ENCODE peak calls at places on chromosomes 5 and 9, in ten cellular contexts. O, A, J, V, X, Y, Z, W, H and F are unnamed samples.

GRCh38 chr5:5220896-5221295 is 80.8 kb downstream of the ADAMTS16 start:
- DNase-seq in O (no peak), X (no peak), Z (no peak), H (no peak), A (no peak), Y (no peak), J (no peak), V (no peak), W (no peak), F (peak; percentile 61)

GRCh38 chr5:17105744-17106450 is 111.5 kb upstream of the BASP1 start:
- DNase-seq in X (no peak), J (no peak), A (no peak), V (no peak), W (no peak), O (no peak), Y (no peak), Z (peak; percentile 99), H (no peak), F (peak; percentile 73)

GRCh38 chr9:83043583-83043982 is 19.4 kb downstream of the RASEF start:
- DNase-seq in A (no peak), Z (no peak), J (no peak), O (no peak), Y (no peak), V (no peak), W (no peak), X (no peak), H (no peak), F (no peak)

GRCh38 chr5:55920784-55921183 is 69.6 kb downstream of the IL31RA start:
- DNase-seq in Y (peak; percentile 14), V (no peak), H (no peak), W (no peak), Z (no peak), X (no peak), A (peak; percentile 54), O (no peak), J (no peak), F (peak; percentile 19)

GRCh38 chr9:107733530-107733907 is 243.9 kb upstream of the KLF4 start:
- DNase-seq in Y (no peak), Z (peak; percentile 50), H (peak; percentile 66), X (no peak), W (peak; percentile 80), A (no peak), V (peak; percentile 32), O (peak; percentile 65), J (peak; percentile 96), F (no peak)

GRCh38 chr9:96139592-96140251 is 162.3 kb downstream of the HSD17B3 start:
- DNase-seq in X (no peak), Y (peak; percentile 61), Z (peak; percentile 95), J (peak; percentile 55), V (peak; percentile 27), O (peak; percentile 55), H (peak; percentile 85), A (peak; percentile 84), W (no peak), F (peak; percentile 98)

GRCh38 chr5:146301666-146302065 is 37.0 kb upstream of the POU4F3 start:
- DNase-seq in V (no peak), A (no peak), Y (no peak), Z (no peak), O (no peak), H (no peak), J (no peak), W (no peak), X (no peak), F (no peak)

GRCh38 chr9:95719354-95719753 is 156.1 kb upstream of the ERCC6L2 start:
- DNase-seq in O (no peak), Z (no peak), Y (no peak), W (no peak), H (no peak), X (no peak), J (no peak), A (no peak), V (no peak), F (no peak)

GRCh38 chr5:56422060-56422762 is 189.1 kb upstream of the ANKRD55 start:
- DNase-seq in O (no peak), W (no peak), A (no peak), Y (no peak), J (no peak), H (no peak), V (no peak), Z (no peak), X (no peak), F (no peak)

GRCh38 chr9:91740713-91741112 is 209.3 kb downstream of the ROR2 start:
- DNase-seq in H (no peak), Z (peak; percentile 71), X (no peak), Y (peak; percentile 40), J (no peak), O (no peak), A (no peak), V (peak; percentile 80), W (no peak), F (no peak)

GRCh38 chr5:4614088-4614487 is 526.0 kb upstream of the ADAMTS16 start:
- DNase-seq in W (no peak), O (no peak), J (no peak), H (no peak), Z (no peak), X (no peak), A (no peak), V (no peak), Y (no peak), F (peak; percentile 63)

DNA sequence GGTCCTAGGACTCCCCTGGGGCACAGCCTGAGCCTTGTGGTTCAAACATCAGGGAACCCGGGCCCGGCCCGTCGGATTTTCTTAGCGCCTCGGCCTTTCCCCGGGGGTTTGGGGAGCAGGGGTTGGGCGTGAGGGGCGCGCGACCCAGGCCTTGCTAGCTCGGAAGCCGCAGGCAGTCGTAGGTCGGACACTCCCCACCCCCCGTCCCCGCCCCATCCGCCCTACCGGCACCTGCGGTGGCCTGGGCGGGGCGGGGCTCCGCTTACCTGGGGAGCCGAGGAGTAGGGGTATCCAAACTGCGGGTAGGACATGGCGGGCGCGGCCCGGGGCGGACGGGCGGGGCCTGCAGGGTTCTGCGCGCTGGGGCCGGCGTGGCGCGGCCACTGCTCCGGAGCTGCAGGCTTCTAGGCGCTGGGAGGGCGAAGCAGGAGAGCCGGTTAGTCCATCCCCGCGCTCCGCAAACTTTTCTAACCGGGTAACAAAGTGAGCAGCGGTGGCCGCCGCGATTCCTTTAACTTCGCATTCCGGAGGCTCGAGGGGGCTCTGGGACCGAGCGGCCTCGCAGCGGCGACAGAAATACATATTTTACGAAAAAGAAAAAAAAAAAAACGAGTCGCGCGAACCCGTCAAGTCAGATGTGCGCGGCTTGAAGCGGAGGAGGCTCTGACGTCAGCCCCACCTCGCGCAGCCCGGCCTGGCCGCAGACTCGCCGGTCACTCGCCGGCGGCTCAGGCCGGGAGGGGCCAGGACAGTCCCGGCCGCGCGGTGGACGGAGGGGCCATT is at the start of gene IRX4:
- DNase-seq in W (peak; percentile 73), J (no peak), A (no peak), X (no peak), V (no peak), Z (peak; percentile 67), Y (peak; percentile 29), H (no peak), O (no peak), F (no peak)
- H3K4me3 ChIP-seq in W (no peak within 1 kb of the TSS), J (no peak within 1 kb of the TSS), A (no peak within 1 kb of the TSS), X (peak within 1 kb of the TSS; percentile 64), V (no peak within 1 kb of the TSS), Z (peak within 1 kb of the TSS; percentile 20), Y (no peak within 1 kb of the TSS), H (no peak within 1 kb of the TSS), O (peak within 1 kb of the TSS; percentile 17), F (no peak within 1 kb of the TSS)

DNA sequence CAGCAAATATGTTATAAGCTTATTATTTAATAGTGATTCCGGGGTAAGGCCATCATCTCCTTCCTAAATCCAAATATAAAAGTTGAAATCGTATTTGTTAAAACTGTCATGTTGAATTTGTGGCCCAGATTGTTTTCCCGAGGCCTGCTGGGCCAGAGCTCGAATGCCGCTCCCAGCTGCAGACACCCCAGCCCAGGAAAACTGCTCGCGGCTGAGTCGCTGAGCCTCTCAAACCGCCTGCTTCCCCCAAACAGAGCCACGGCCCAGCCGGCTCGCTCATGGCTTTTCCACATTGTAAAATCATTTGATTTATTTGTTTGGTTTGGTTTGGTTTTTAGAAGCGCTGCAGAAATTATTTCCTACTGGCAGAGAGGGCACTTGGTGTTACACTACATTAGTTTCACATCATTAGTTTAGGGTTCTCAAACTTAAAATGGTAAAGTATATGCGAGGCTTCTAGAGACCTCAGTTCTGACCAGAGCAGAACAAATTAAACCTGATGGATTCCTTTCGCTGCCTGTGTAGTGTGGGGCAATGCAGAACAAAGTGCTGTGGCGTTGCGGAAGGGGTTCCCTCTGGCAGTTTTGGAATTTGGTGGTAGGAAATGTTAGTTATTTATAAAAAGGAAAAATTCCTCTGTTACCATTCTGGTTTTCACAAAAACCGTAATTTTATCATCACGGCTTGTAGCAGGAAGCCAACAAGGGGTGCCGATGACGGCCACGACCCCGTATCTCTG is 156.5 kb upstream of the PITX1 start:
- DNase-seq in Z (peak; percentile 74), A (no peak), O (no peak), W (no peak), J (no peak), V (no peak), H (no peak), Y (no peak), X (no peak), F (no peak)
- H3K4me3 ChIP-seq in Z (peak overlapping the region; percentile 15), A (no peak overlapping the region), O (peak overlapping the region; percentile 51), W (peak overlapping the region; percentile 38), J (peak overlapping the region; percentile 35), V (no peak overlapping the region), H (no peak overlapping the region), Y (peak overlapping the region; percentile 43), X (peak overlapping the region; percentile 71), F (no peak overlapping the region)

GRCh38 chr5:158812381-158812780 is 287.3 kb downstream of the EBF1 start:
- DNase-seq in H (no peak), X (peak; percentile 14), O (no peak), J (peak; percentile 21), A (peak; percentile 15), Z (no peak), W (no peak), V (no peak), Y (no peak), F (no peak)
- H3K4me3 ChIP-seq in H (no peak overlapping the region), X (no peak overlapping the region), O (no peak overlapping the region), J (no peak overlapping the region), A (no peak overlapping the region), Z (no peak overlapping the region), W (no peak overlapping the region), V (no peak overlapping the region), Y (no peak overlapping the region), F (no peak overlapping the region)

GRCh38 chr9:21556581-21557427 is 74.7 kb upstream of the IFNE start:
- DNase-seq in O (no peak), V (no peak), Y (no peak), J (no peak), A (no peak), X (no peak), H (no peak), W (no peak), Z (no peak), F (no peak)

GRCh38 chr9:21553441-21553840 is 71.3 kb upstream of the IFNE start:
- DNase-seq in O (no peak), X (no peak), A (no peak), Z (no peak), W (no peak), H (no peak), J (no peak), V (no peak), Y (no peak), F (no peak)

GRCh38 chr9:21555911-21556310 is 73.8 kb upstream of the IFNE start:
- DNase-seq in H (no peak), J (no peak), W (no peak), X (no peak), Z (peak; percentile 61), A (no peak), O (no peak), Y (no peak), V (no peak), F (no peak)

GRCh38 chr9:21552244-21552825 is 70.2 kb upstream of the IFNE start:
- DNase-seq in O (no peak), W (no peak), J (no peak), H (no peak), Z (no peak), X (no peak), A (no peak), V (no peak), Y (no peak), F (no peak)

GRCh38 chr9:21554813-21555212 is 72.7 kb upstream of the IFNE start:
- DNase-seq in Y (no peak), A (no peak), V (no peak), X (no peak), O (no peak), Z (no peak), H (no peak), W (no peak), J (no peak), F (no peak)
- H3K4me3 ChIP-seq in Y (no peak overlapping the region), A (no peak overlapping the region), V (no peak overlapping the region), X (peak overlapping the region; percentile 79), O (no peak overlapping the region), Z (peak overlapping the region; percentile 67), H (no peak overlapping the region), W (no peak overlapping the region), J (no peak overlapping the region), F (no peak overlapping the region)